ENCODE peak calls at places on chromosome 7, in seven cellular contexts. Q is NT2/D1, R is stomach, I is IMR-90, B is tibial artery, G is endodermal cell, N is GM23338. Y is an unnamed sample. For H3K4me1, the result is how much of the 10 kb centered on the place peaks cover.

GRCh38 chr7:73715648-73716317 is 3.7 kb downstream of the STX1A start:
- DNase-seq in Q (no peak), R (peak), I (peak), B (no peak), G (no peak), N (no peak), Y (no peak)

GRCh38 chr7:11754123-11754522 is 77.9 kb downstream of the THSD7A start:
- DNase-seq in Q (no peak), R (no peak), I (no peak), B (no peak), G (no peak), N (no peak), Y (no peak)

GRCh38 chr7:4879401-4880081 is 4.0 kb downstream of the RADIL start:
- DNase-seq in Q (no peak), R (no peak), I (no peak), B (no peak), G (no peak), N (no peak), Y (no peak)

GRCh38 chr7:88095-88926 is 104.1 kb upstream of the FAM20C start:
- DNase-seq in Q (no peak), R (no peak), I (no peak), B (no peak), G (peak), N (peak), Y (no peak)

GRCh38 chr7:90211391-90212148 is at the start of gene STEAP2:
- DNase-seq in Q (peak), R (peak), I (peak), B (peak), G (peak), N (peak), Y (no peak)

GRCh38 chr7:114660007-114660406 is 245.4 kb downstream of the FOXP2 start:
- DNase-seq in Q (no peak), R (no peak), I (no peak), B (no peak), G (no peak), N (no peak), Y (no peak)

GRCh38 chr7:94974436-94974835 is 67.0 kb downstream of the PPP1R9A start:
- DNase-seq in Q (no peak), R (no peak), I (no peak), B (no peak), G (no peak), N (no peak), Y (no peak)

GRCh38 chr7:24572421-24573007 is 738 bp upstream of the PALS2 start:
- DNase-seq in Q (peak), R (no peak), I (peak), B (peak), G (no peak), N (peak), Y (peak)

GRCh38 chr7:101085000-101085948 is at the start of gene TRIM56:
- DNase-seq in Q (no peak), R (peak), I (peak), B (peak), G (peak), N (peak), Y (peak)

GRCh38 chr7:50164552-50165220 is 71.6 kb upstream of the ZPBP start:
- DNase-seq in Q (no peak), R (no peak), I (no peak), B (no peak), G (no peak), N (no peak), Y (peak)

GRCh38 chr7:84058311-84059076 is 136.1 kb downstream of the SEMA3A start:
- DNase-seq in Q (no peak), R (no peak), I (peak), B (no peak), G (no peak), N (no peak), Y (no peak)

GRCh38 chr7:81430761-81431160 is 339.1 kb downstream of the HGF start:
- DNase-seq in Q (no peak), R (no peak), I (no peak), B (no peak), G (no peak), N (no peak), Y (no peak)

GRCh38 chr7:1233328-1234048 is 816 bp downstream of the UNCX start:
- DNase-seq in Q (no peak), R (no peak), I (no peak), B (no peak), G (peak), N (peak), Y (no peak)

GRCh38 chr7:149495785-149496641 is 1.6 kb downstream of the ZNF746 start:
- DNase-seq in Q (no peak), R (peak), I (peak), B (peak), G (no peak), N (no peak), Y (no peak)

GRCh38 chr7:73622909-73623797 is 1.2 kb downstream of the MLXIPL start:
- DNase-seq in Q (no peak), R (no peak), I (no peak), B (no peak), G (peak), N (peak), Y (no peak)

GRCh38 chr7:96794063-96794462 is 84.4 kb upstream of the SEM1 start:
- DNase-seq in Q (no peak), R (no peak), I (no peak), B (no peak), G (no peak), N (no peak), Y (no peak)

GRCh38 chr7:17142831-17143541 is 155.5 kb upstream of the AHR start:
- DNase-seq in Q (no peak), R (no peak), I (peak), B (no peak), G (no peak), N (no peak), Y (no peak)

GRCh38 chr7:26642416-26642815 is 222.0 kb downstream of the SKAP2 start:
- DNase-seq in Q (no peak), R (no peak), I (no peak), B (no peak), G (no peak), N (no peak), Y (no peak)

GRCh38 chr7:35787925-35788324 is 12.9 kb upstream of the SEPTIN7 start:
- DNase-seq in Q (peak), R (no peak), I (no peak), B (no peak), G (no peak), N (peak), Y (no peak)

GRCh38 chr7:101169838-101170531 is 4.6 kb upstream of the VGF start:
- DNase-seq in Q (no peak), R (peak), I (peak), B (peak), G (peak), N (peak), Y (peak)

GRCh38 chr7:112997831-112998230 is 88.8 kb downstream of the GPR85 start:
- DNase-seq in Q (no peak), R (no peak), I (no peak), B (no peak), G (no peak), N (no peak), Y (no peak)

GRCh38 chr7:131026297-131027003 is 292.4 kb upstream of the KLF14 start:
- DNase-seq in Q (no peak), R (no peak), I (peak), B (no peak), G (no peak), N (no peak), Y (no peak)

DNA sequence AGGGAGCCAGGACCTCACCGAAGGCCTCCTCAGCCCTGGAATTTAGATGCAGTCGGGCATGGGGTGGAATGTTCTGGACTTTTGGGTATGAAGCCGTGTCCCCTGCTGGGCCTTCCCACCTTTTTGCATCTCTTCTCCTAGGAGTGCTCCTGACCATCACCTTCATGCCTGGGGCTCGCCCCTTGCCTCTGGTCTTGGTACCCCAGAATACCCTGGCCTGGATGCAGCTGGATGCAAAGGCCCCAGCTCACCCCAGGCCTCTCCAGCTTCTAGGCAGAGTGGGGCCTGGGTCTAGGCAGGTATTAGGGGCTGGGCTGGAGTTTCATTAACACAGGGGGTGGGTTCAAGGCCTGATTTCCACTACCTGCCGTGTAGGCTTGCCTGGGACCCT is 9.9 kb downstream of the AQP1 start:
- DNase-seq in Q (no peak), R (no peak), I (no peak), B (no peak), G (no peak), N (no peak), Y (no peak)
- H3K4me1 ChIP-seq in Q (under half), R (under half), I (under half), B (under half), G (under half), N (under half), Y (under half)

DNA sequence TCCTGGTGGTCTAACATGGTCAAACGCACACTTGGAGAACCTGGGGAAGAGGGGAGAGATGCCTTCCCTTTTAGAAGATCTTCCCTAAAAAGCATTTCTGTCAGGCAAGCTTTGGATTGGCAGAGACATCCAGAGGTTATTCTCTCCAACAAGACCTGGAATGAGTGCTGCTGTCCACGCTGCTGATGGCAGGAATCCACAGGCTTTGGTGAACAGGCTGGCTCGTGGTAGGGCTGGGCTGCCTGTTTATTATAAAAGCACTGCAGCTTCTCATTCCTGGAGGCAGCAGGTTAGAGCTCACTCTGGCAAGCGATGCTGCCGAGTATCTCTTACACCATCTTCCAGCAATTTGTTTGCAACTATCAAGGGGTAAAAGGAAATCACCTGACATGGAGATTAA is 152.3 kb upstream of the KMT2E start:
- DNase-seq in Q (no peak), R (no peak), I (no peak), B (no peak), G (no peak), N (no peak), Y (no peak)
- H3K4me1 ChIP-seq in Q (under half), R (under half), I (under half), B (under half), G (under half), N (under half), Y (under half)

DNA sequence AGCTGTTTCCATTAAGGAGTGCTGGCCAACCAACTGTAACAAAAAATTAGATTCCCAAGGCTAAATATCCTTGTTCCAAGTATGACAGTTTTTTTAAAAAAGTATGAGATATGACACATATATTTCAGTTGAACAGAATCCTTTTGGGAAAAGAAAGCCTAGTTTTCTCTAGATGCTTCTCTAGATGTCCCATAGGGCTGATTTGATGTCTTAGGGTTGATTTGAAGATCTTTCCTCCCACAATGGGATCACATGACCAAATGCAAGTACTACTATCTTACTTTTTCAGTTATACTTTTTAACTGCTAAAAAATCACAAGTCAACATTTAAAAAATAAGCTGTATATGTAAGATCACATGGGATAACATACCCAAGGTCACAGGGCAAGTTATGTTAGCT is 3.7 kb downstream of the NAMPT start:
- DNase-seq in Q (no peak), R (no peak), I (no peak), B (no peak), G (no peak), N (no peak), Y (no peak)
- H3K4me1 ChIP-seq in Q (under half), R (under half), I (under half), B (under half), G (under half), N (under half), Y (under half)

GRCh38 chr7:157676001-157676400 is 339.2 kb downstream of the DNAJB6 start:
- DNase-seq in Q (no peak), R (peak), I (no peak), B (peak), G (peak), N (no peak), Y (no peak)

GRCh38 chr7:157674715-157675426 is 338.1 kb downstream of the DNAJB6 start:
- DNase-seq in Q (no peak), R (peak), I (no peak), B (peak), G (peak), N (no peak), Y (no peak)

GRCh38 chr7:157675427-157675930 is 338.7 kb downstream of the DNAJB6 start:
- DNase-seq in Q (no peak), R (peak), I (no peak), B (peak), G (peak), N (no peak), Y (no peak)

GRCh38 chr7:157678503-157678902 is 341.7 kb downstream of the DNAJB6 start:
- DNase-seq in Q (no peak), R (no peak), I (no peak), B (peak), G (peak), N (no peak), Y (no peak)

GRCh38 chr7:157676456-157677255 is 339.9 kb downstream of the DNAJB6 start:
- DNase-seq in Q (no peak), R (no peak), I (no peak), B (peak), G (peak), N (no peak), Y (no peak)
- H3K4me1 ChIP-seq in Q (under half), R (under half), I (under half), B (under half), G (under half), N (under half), Y (under half)

DNA sequence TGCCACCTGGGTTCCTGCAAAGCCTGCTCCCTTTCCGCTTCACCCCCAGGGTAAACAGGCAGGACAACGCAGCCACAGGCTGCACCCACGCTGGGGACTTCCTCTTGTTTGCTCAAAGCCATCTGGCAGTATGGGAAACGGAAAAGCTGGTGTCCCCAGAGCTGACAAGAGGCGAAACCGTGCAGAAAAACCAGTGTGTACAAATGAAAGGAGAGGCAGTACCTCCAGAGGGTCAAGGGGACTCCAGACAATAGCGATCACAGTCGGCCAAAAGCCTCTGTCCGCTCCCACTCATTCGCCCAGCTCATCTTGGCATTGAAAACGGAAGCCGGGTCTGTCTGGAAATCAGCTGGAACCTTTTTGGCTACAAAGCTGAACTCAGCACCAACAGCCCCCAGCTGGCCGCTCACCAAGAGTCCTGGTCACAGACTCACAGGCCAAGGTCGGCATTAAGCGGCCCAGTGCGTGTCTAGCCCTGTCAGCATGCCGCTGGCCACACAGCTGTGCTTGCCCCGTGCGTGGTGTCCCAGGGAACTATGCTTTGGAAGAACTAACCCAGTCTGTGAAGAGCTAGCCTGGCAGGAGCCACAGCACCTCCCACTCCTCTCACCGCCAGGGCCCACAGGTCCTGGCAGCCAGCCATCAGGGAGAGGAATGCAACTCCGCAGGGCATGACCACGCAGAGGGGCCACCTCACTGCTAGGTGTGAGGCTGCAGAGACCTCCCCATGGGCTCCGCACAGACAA is 10.4 kb downstream of the TNS3 start:
- DNase-seq in Q (no peak), R (peak), I (peak), B (peak), G (peak), N (no peak), Y (no peak)
- H3K4me1 ChIP-seq in Q (under half), R (half or more), I (under half), B (under half), G (under half), N (under half), Y (under half)

GRCh38 chr7:19698331-19698730 is 10.5 kb downstream of the POLR1F start:
- DNase-seq in Q (no peak), R (no peak), I (peak), B (no peak), G (no peak), N (no peak), Y (no peak)

GRCh38 chr7:19700936-19701335 is 7.9 kb downstream of the POLR1F start:
- DNase-seq in Q (no peak), R (no peak), I (no peak), B (no peak), G (no peak), N (no peak), Y (no peak)

GRCh38 chr7:19701471-19701870 is 7.4 kb downstream of the POLR1F start:
- DNase-seq in Q (no peak), R (no peak), I (no peak), B (no peak), G (no peak), N (no peak), Y (no peak)

GRCh38 chr7:19692111-19692828 is 16.6 kb downstream of the POLR1F start:
- DNase-seq in Q (no peak), R (no peak), I (no peak), B (no peak), G (no peak), N (no peak), Y (no peak)

DNA sequence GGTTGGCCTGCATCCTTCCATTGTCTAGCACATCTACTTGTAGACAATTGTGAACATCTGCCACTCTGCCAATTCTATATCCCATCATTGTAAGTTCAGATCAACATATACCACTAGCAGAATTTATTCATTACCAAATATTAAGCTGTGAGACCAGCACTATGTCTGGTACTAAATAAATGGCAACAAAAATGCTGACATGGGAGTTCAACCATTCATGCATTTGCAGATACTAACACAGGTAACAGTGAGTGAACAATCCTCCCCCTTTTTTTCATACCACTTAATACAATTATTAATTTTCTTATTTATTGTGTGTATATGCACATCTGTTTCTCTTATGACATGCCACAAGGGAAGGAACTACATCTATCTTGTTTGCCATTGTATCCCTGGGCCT is 11.9 kb downstream of the POLR1F start:
- DNase-seq in Q (no peak), R (no peak), I (no peak), B (no peak), G (no peak), N (no peak), Y (no peak)
- H3K4me1 ChIP-seq in Q (under half), R (under half), I (under half), B (under half), G (under half), N (under half), Y (under half)

DNA sequence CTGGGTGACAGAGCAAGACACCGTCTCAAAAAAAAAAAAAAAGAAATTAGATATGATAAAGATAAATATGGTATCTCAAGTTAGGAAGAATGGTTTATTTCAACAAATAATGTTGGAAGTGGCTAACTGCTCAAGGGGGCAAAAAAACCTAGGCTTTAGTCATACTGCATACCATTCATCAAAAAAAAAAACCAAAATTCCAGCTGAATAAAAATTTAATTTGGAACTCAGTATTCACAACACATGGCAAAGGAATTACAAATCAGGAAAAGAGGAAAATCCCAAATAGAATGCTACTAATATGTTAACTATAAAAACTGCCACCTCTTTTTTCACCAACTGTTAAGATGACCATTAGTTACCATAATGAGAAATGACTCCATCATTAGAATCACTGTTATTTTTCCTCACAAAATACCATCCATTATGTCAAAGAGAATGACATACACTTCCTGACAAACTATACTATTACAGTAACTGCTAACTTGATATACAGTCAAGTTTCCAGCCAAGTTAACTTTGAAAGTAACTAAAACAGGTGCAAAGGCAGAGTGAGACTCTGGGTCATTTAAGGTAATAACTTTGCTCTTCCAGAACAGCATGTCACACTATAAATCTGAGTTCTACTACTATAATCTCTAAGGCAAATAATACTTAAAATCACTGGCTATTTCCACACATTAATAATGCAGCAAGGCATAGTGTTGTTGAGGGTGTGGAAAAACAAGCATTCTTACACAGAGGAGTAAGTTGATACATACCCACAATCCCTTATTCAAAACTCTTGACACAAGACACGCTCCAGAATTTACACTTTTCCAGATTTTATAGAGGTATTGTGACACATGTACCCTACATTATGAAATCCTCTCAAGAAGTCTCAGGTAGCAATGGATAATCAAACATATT is 10.2 kb downstream of the KBTBD2 start:
- DNase-seq in Q (no peak), R (no peak), I (peak), B (no peak), G (no peak), N (no peak), Y (no peak)
- H3K4me1 ChIP-seq in Q (under half), R (under half), I (under half), B (under half), G (under half), N (under half), Y (under half)

Y was measured in naive thymus-derived CD4-positive, alpha-beta T cell.